ENCODE peak calls at places on chromosomes 7 and 10, in seven cellular contexts. One of them, this sample, is unnamed.

GRCh38 chr10:64271983-64272382 is 750.8 kb downstream of the REEP3 start:
- DNase-seq in H1: no peak
- DNase-seq in lower lobe of right lung: no peak
- DNase-seq in Peyer's patch: no peak
- DNase-seq in GM23248: no peak
- DNase-seq in neuronal stem cell: no peak
- DNase-seq in sigmoid colon: no peak
- DNase-seq in this sample: no peak

GRCh38 chr10:125060851-125061556 is 99.4 kb downstream of the CTBP2 start:
- DNase-seq in H1: peak; percentile 34
- DNase-seq in lower lobe of right lung: peak; percentile 91
- DNase-seq in Peyer's patch: peak; percentile 36
- DNase-seq in GM23248: peak; percentile 92
- DNase-seq in neuronal stem cell: peak; percentile 45
- DNase-seq in sigmoid colon: peak; percentile 93
- DNase-seq in this sample: peak; percentile 92

GRCh38 chr10:114305521-114305925 is 66.5 kb downstream of the VWA2 start:
- DNase-seq in H1: no peak
- DNase-seq in lower lobe of right lung: no peak
- DNase-seq in Peyer's patch: no peak
- DNase-seq in GM23248: no peak
- DNase-seq in neuronal stem cell: no peak
- DNase-seq in sigmoid colon: peak; percentile 64
- DNase-seq in this sample: no peak

GRCh38 chr7:155752756-155753445 is 59.4 kb downstream of the SHH start:
- DNase-seq in H1: no peak
- DNase-seq in lower lobe of right lung: no peak
- DNase-seq in Peyer's patch: peak; percentile 32
- DNase-seq in GM23248: no peak
- DNase-seq in neuronal stem cell: no peak
- DNase-seq in sigmoid colon: peak; percentile 36
- DNase-seq in this sample: no peak

GRCh38 chr7:143391462-143392404 is 10.6 kb downstream of the ZYX start:
- DNase-seq in H1: no peak
- DNase-seq in lower lobe of right lung: no peak
- DNase-seq in Peyer's patch: no peak
- DNase-seq in GM23248: peak; percentile 89
- DNase-seq in neuronal stem cell: no peak
- DNase-seq in sigmoid colon: peak; percentile 91
- DNase-seq in this sample: peak; percentile 55

GRCh38 chr7:101168412-101169049 is 3.2 kb upstream of the VGF start:
- DNase-seq in H1: no peak
- DNase-seq in lower lobe of right lung: no peak
- DNase-seq in Peyer's patch: no peak
- DNase-seq in GM23248: no peak
- DNase-seq in neuronal stem cell: no peak
- DNase-seq in sigmoid colon: no peak
- DNase-seq in this sample: no peak

GRCh38 chr10:37448161-37448560 is 322.8 kb downstream of the ANKRD30A start:
- DNase-seq in H1: no peak
- DNase-seq in lower lobe of right lung: no peak
- DNase-seq in Peyer's patch: no peak
- DNase-seq in GM23248: no peak
- DNase-seq in neuronal stem cell: no peak
- DNase-seq in sigmoid colon: no peak
- DNase-seq in this sample: no peak

GRCh38 chr7:15609287-15609686 is 47.5 kb upstream of the AGMO start:
- DNase-seq in H1: no peak
- DNase-seq in lower lobe of right lung: no peak
- DNase-seq in Peyer's patch: no peak
- DNase-seq in GM23248: no peak
- DNase-seq in neuronal stem cell: no peak
- DNase-seq in sigmoid colon: no peak
- DNase-seq in this sample: no peak

GRCh38 chr7:147586110-147586509 is 1004.5 kb upstream of the C7orf33 start:
- DNase-seq in H1: no peak
- DNase-seq in lower lobe of right lung: no peak
- DNase-seq in Peyer's patch: no peak
- DNase-seq in GM23248: no peak
- DNase-seq in neuronal stem cell: no peak
- DNase-seq in sigmoid colon: no peak
- DNase-seq in this sample: no peak

GRCh38 chr10:79202188-79203013 is 133.6 kb downstream of the ZMIZ1 start:
- DNase-seq in H1: no peak
- DNase-seq in lower lobe of right lung: peak; percentile 75
- DNase-seq in Peyer's patch: peak; percentile 27
- DNase-seq in GM23248: peak; percentile 49
- DNase-seq in neuronal stem cell: no peak
- DNase-seq in sigmoid colon: peak; percentile 83
- DNase-seq in this sample: no peak

GRCh38 chr10:62870866-62871265 is 54.7 kb upstream of the EGR2 start:
- DNase-seq in H1: no peak
- DNase-seq in lower lobe of right lung: no peak
- DNase-seq in Peyer's patch: no peak
- DNase-seq in GM23248: no peak
- DNase-seq in neuronal stem cell: no peak
- DNase-seq in sigmoid colon: no peak
- DNase-seq in this sample: no peak

GRCh38 chr7:66380285-66380888 is 175.3 kb downstream of the TPST1 start:
- DNase-seq in H1: no peak
- DNase-seq in lower lobe of right lung: no peak
- DNase-seq in Peyer's patch: no peak
- DNase-seq in GM23248: peak; percentile 74
- DNase-seq in neuronal stem cell: no peak
- DNase-seq in sigmoid colon: no peak
- DNase-seq in this sample: no peak

GRCh38 chr7:73900286-73900685 is 39.3 kb downstream of the TMEM270 start:
- DNase-seq in H1: no peak
- DNase-seq in lower lobe of right lung: no peak
- DNase-seq in Peyer's patch: no peak
- DNase-seq in GM23248: peak; percentile 51
- DNase-seq in neuronal stem cell: no peak
- DNase-seq in sigmoid colon: no peak
- DNase-seq in this sample: no peak

GRCh38 chr7:30450983-30451497 is 27.5 kb downstream of the NOD1 start:
- DNase-seq in H1: no peak
- DNase-seq in lower lobe of right lung: no peak
- DNase-seq in Peyer's patch: no peak
- DNase-seq in GM23248: no peak
- DNase-seq in neuronal stem cell: no peak
- DNase-seq in sigmoid colon: peak; percentile 49
- DNase-seq in this sample: no peak
- H3K36me3 ChIP-seq in H1: no peaks in the 10 kb centered on the region
- H3K36me3 ChIP-seq in lower lobe of right lung: peaks cover 99% of the 10 kb centered on the region
- H3K36me3 ChIP-seq in Peyer's patch: no peaks in the 10 kb centered on the region
- H3K36me3 ChIP-seq in GM23248: peaks cover 10% of the 10 kb centered on the region
- H3K36me3 ChIP-seq in neuronal stem cell: peaks cover 10% of the 10 kb centered on the region
- H3K36me3 ChIP-seq in sigmoid colon: no peaks in the 10 kb centered on the region
- H3K36me3 ChIP-seq in this sample: no peaks in the 10 kb centered on the region

GRCh38 chr10:96606946-96607345 is 20.1 kb upstream of the TM9SF3 start:
- DNase-seq in H1: no peak
- DNase-seq in lower lobe of right lung: no peak
- DNase-seq in Peyer's patch: no peak
- DNase-seq in GM23248: no peak
- DNase-seq in neuronal stem cell: no peak
- DNase-seq in sigmoid colon: no peak
- DNase-seq in this sample: no peak

GRCh38 chr10:96608815-96609214 is 22.0 kb upstream of the TM9SF3 start:
- DNase-seq in H1: no peak
- DNase-seq in lower lobe of right lung: no peak
- DNase-seq in Peyer's patch: no peak
- DNase-seq in GM23248: no peak
- DNase-seq in neuronal stem cell: peak; percentile 37
- DNase-seq in sigmoid colon: no peak
- DNase-seq in this sample: no peak

GRCh38 chr10:96608262-96608661 is 21.4 kb upstream of the TM9SF3 start:
- DNase-seq in H1: no peak
- DNase-seq in lower lobe of right lung: no peak
- DNase-seq in Peyer's patch: no peak
- DNase-seq in GM23248: no peak
- DNase-seq in neuronal stem cell: no peak
- DNase-seq in sigmoid colon: no peak
- DNase-seq in this sample: peak; percentile 53

GRCh38 chr10:96610817-96611216 is 24.0 kb upstream of the TM9SF3 start:
- DNase-seq in H1: no peak
- DNase-seq in lower lobe of right lung: no peak
- DNase-seq in Peyer's patch: no peak
- DNase-seq in GM23248: no peak
- DNase-seq in neuronal stem cell: no peak
- DNase-seq in sigmoid colon: no peak
- DNase-seq in this sample: peak; percentile 86

GRCh38 chr10:96606216-96606615 is 19.4 kb upstream of the TM9SF3 start:
- DNase-seq in H1: no peak
- DNase-seq in lower lobe of right lung: no peak
- DNase-seq in Peyer's patch: no peak
- DNase-seq in GM23248: peak; percentile 26
- DNase-seq in neuronal stem cell: no peak
- DNase-seq in sigmoid colon: no peak
- DNase-seq in this sample: no peak
- H3K36me3 ChIP-seq in H1: no peaks in the 10 kb centered on the region
- H3K36me3 ChIP-seq in lower lobe of right lung: peaks cover 19% of the 10 kb centered on the region
- H3K36me3 ChIP-seq in Peyer's patch: no peaks in the 10 kb centered on the region
- H3K36me3 ChIP-seq in GM23248: no peaks in the 10 kb centered on the region
- H3K36me3 ChIP-seq in neuronal stem cell: no peaks in the 10 kb centered on the region
- H3K36me3 ChIP-seq in sigmoid colon: no peaks in the 10 kb centered on the region
- H3K36me3 ChIP-seq in this sample: no peaks in the 10 kb centered on the region

DNA sequence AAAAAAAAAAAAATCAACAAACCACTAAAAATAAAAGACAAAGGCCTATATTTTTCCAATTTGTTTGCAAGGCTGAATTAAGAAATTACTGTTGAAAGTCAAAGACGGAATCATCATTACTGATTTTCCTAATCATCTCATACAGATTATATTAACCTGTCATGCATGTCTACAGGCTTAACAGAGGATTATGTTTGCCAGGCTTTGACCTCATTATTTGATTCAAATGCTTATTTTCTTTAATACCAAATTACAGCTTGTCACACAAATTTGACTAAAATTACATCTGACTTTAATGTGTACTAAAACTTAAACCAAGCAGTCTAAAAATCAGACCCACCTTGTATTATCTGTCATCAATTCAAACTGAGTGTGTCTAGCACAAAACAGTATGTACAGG is 21.2 kb downstream of the KIF5B start:
- DNase-seq in H1: no peak
- DNase-seq in lower lobe of right lung: no peak
- DNase-seq in Peyer's patch: no peak
- DNase-seq in GM23248: no peak
- DNase-seq in neuronal stem cell: no peak
- DNase-seq in sigmoid colon: no peak
- DNase-seq in this sample: no peak
- H3K36me3 ChIP-seq in H1: peaks cover 23% of the 10 kb centered on the region
- H3K36me3 ChIP-seq in lower lobe of right lung: peaks cover 97% of the 10 kb centered on the region
- H3K36me3 ChIP-seq in Peyer's patch: peaks cover 4% of the 10 kb centered on the region
- H3K36me3 ChIP-seq in GM23248: peaks cover 99% of the 10 kb centered on the region
- H3K36me3 ChIP-seq in neuronal stem cell: peaks cover 15% of the 10 kb centered on the region
- H3K36me3 ChIP-seq in sigmoid colon: peaks cover 23% of the 10 kb centered on the region
- H3K36me3 ChIP-seq in this sample: peaks cover 19% of the 10 kb centered on the region

DNA sequence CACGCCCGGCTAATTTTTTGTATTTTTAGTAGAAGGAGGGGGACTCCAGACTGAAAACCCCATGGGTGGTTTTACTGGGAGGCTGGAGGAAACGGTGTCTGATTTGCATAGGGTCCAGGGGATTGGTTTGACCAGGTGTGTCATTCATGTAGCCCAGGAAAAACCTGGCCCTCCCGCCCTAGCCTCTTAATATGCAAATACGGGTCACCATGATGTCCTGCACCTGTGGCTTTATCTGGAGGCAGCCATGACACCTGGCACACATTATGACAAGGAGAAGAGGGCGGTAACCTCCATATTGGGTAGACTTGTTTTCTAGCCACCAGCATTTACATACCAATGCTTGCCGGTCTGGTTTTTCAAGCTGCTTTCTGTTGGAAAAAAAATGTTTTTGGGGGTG is 68.0 kb downstream of the TRIL start:
- DNase-seq in H1: peak; percentile 64
- DNase-seq in lower lobe of right lung: no peak
- DNase-seq in Peyer's patch: peak; percentile 53
- DNase-seq in GM23248: no peak
- DNase-seq in neuronal stem cell: no peak
- DNase-seq in sigmoid colon: no peak
- DNase-seq in this sample: no peak
- H3K36me3 ChIP-seq in H1: no peaks in the 10 kb centered on the region
- H3K36me3 ChIP-seq in lower lobe of right lung: no peaks in the 10 kb centered on the region
- H3K36me3 ChIP-seq in Peyer's patch: no peaks in the 10 kb centered on the region
- H3K36me3 ChIP-seq in GM23248: no peaks in the 10 kb centered on the region
- H3K36me3 ChIP-seq in neuronal stem cell: no peaks in the 10 kb centered on the region
- H3K36me3 ChIP-seq in sigmoid colon: no peaks in the 10 kb centered on the region
- H3K36me3 ChIP-seq in this sample: no peaks in the 10 kb centered on the region

DNA sequence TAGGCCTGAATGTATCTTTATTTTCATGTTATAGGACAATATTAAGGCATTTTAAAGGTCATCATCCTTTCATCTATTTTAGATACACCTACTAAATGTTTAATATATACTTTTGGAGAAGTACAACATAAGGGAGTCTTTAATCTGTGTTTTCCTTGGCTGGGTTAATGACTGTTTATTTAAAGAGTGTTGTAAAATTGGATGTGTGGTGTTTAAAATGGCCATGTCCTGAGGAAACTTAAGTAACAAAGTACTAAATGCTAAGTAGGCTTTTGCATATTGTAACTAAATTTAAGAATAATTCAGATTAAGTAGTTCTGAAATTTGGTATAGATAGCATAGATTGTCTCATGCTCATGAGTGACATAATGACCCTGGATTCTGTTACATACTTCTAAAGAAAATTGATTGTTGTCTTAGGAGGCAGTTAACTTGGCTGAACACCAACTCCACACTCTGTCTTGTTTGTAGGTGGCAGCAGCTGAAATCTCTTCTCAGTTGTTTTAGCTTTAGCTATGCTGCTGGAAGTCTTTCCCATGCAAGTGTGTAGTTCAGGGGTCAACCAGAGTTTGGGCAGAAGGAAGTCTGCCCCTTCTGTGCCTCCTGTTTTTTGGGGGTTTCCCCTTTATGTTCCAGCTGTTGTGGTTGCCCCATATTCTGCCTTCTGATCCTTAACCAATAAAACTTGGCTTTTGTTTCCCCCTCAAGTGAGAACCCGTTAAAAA is 29.2 kb downstream of the DLD start:
- DNase-seq in H1: no peak
- DNase-seq in lower lobe of right lung: no peak
- DNase-seq in Peyer's patch: no peak
- DNase-seq in GM23248: no peak
- DNase-seq in neuronal stem cell: no peak
- DNase-seq in sigmoid colon: no peak
- DNase-seq in this sample: no peak
- H3K36me3 ChIP-seq in H1: peaks cover 8% of the 10 kb centered on the region
- H3K36me3 ChIP-seq in lower lobe of right lung: peaks cover 99% of the 10 kb centered on the region
- H3K36me3 ChIP-seq in Peyer's patch: no peaks in the 10 kb centered on the region
- H3K36me3 ChIP-seq in GM23248: peaks cover 68% of the 10 kb centered on the region
- H3K36me3 ChIP-seq in neuronal stem cell: peaks cover 24% of the 10 kb centered on the region
- H3K36me3 ChIP-seq in sigmoid colon: peaks cover 10% of the 10 kb centered on the region
- H3K36me3 ChIP-seq in this sample: peaks cover 10% of the 10 kb centered on the region